ENCODE peak calls at places on chromosomes 6 and 20, in eight cellular contexts. J is midbrain; O is glutamatergic neuron; R is stimulated activated naive CD8-positive, alpha-beta T cell treated with anti-CD3 and anti-CD28 coated beads, Interleukin-15, Interleukin-2, amounts not matched to agents 100 U/mL and 50 U/mL, for 24 hours; U is activated CD8-positive, alpha-beta memory T cell treated with anti-CD3 and anti-CD28 coated beads, Interleukin-2, amount 50 U/mL, for 4 hours; Z is activated T-helper 1 cell treated with Interleukin-2 at 50 U/mL for 16 hours; C is germinal center; X is GM20000. W is an unnamed sample.

GRCh38 chr6:16727996-16728395 is 33.3 kb downstream of the ATXN1 start:
- DNase-seq in C (no peak), O (no peak), R (no peak), Z (no peak), X (no peak), U (no peak), J (no peak), W (no peak)

GRCh38 chr6:1624848-1625341 is 15.2 kb downstream of the FOXC1 start:
- DNase-seq in O (peak; percentile 44), X (peak; percentile 47), U (no peak), R (no peak), J (no peak), Z (no peak), C (no peak), W (no peak)

GRCh38 chr20:24986436-24987015 is 6.0 kb downstream of the APMAP start:
- DNase-seq in R (no peak), Z (no peak), U (no peak), J (no peak), C (no peak), O (no peak), X (no peak), W (no peak)

GRCh38 chr6:152240436-152240835 is 396.7 kb downstream of the SYNE1 start:
- DNase-seq in X (no peak), Z (no peak), R (no peak), J (no peak), U (no peak), O (no peak), C (no peak), W (no peak)

GRCh38 chr6:9710574-9710973 is 704.3 kb downstream of the TFAP2A start:
- DNase-seq in U (no peak), X (no peak), Z (no peak), R (no peak), C (no peak), O (no peak), J (no peak), W (no peak)

GRCh38 chr6:42702200-42702599 is 20.2 kb downstream of the PRPH2 start:
- DNase-seq in R (no peak), O (no peak), X (no peak), C (no peak), J (no peak), Z (no peak), U (no peak), W (no peak)

GRCh38 chr6:38493929-38494547 is 145.7 kb downstream of the BTBD9 start:
- DNase-seq in C (peak; percentile 14), Z (peak; percentile 57), J (peak; percentile 93), R (peak; percentile 82), O (peak; percentile 81), X (peak; percentile 31), U (peak; percentile 80), W (peak; percentile 83)

GRCh38 chr6:112956696-112957525 is 609.8 kb downstream of the RFPL4B start:
- DNase-seq in Z (no peak), R (no peak), X (no peak), O (no peak), C (no peak), U (no peak), J (no peak), W (no peak)

GRCh38 chr20:18781509-18781908 is 32.1 kb upstream of the SCP2D1 start:
- DNase-seq in Z (no peak), C (no peak), U (no peak), O (no peak), J (no peak), X (no peak), R (no peak), W (no peak)

GRCh38 chr6:26296857-26297648 is 67.9 kb upstream of the BTN3A2 start:
- DNase-seq in X (no peak), O (no peak), J (no peak), C (no peak), U (no peak), R (no peak), Z (no peak), W (no peak)

GRCh38 chr20:44967207-44967807 is 995 bp downstream of the STK4 start:
- DNase-seq in Z (no peak), C (peak; percentile 41), U (peak; percentile 30), O (no peak), X (no peak), R (no peak), J (no peak), W (peak; percentile 62)

GRCh38 chr6:150450918-150451317 is 82.1 kb downstream of the IYD start:
- DNase-seq in X (no peak), J (no peak), R (no peak), Z (no peak), O (no peak), U (no peak), C (no peak), W (no peak)

GRCh38 chr6:99151634-99152344 is 197.7 kb downstream of the FAXC start:
- DNase-seq in J (no peak), C (peak; percentile 14), U (no peak), O (peak; percentile 79), X (peak; percentile 63), Z (no peak), R (peak; percentile 58), W (no peak)

GRCh38 chr6:30481213-30481964 is 7.9 kb upstream of the HLA-E start:
- DNase-seq in O (peak; percentile 52), J (no peak), Z (no peak), U (no peak), R (no peak), C (no peak), X (no peak), W (no peak)

GRCh38 chr6:135251416-135251815 is 70.3 kb downstream of the MYB start:
- DNase-seq in O (no peak), X (no peak), C (no peak), R (no peak), Z (no peak), J (no peak), U (no peak), W (no peak)

GRCh38 chr6:153301602-153302001 is 170.5 kb upstream of the RGS17 start:
- DNase-seq in Z (no peak), X (no peak), C (no peak), U (no peak), R (no peak), J (no peak), O (no peak), W (no peak)

GRCh38 chr20:46350986-46351267 is 42.6 kb upstream of the CDH22 start:
- DNase-seq in X (no peak), Z (no peak), J (no peak), U (no peak), O (no peak), R (no peak), C (no peak), W (no peak)

GRCh38 chr6:149499066-149499465 is 14.3 kb upstream of the ZC3H12D start:
- DNase-seq in C (no peak), Z (no peak), O (no peak), U (no peak), J (no peak), X (no peak), R (no peak), W (no peak)

GRCh38 chr6:28589234-28589951 is 63.7 kb downstream of the GPX5 start:
- DNase-seq in C (peak; percentile 5), O (peak; percentile 63), J (no peak), X (peak; percentile 54), U (no peak), R (peak; percentile 64), Z (no peak), W (no peak)

GRCh38 chr6:41428995-41429417 is 93.6 kb downstream of the NCR2 start:
- DNase-seq in X (no peak), Z (no peak), U (peak; percentile 26), R (peak; percentile 69), C (peak; percentile 15), J (no peak), O (no peak), W (no peak)

GRCh38 chr6:83815631-83816030 is 37.5 kb upstream of the RIPPLY2 start:
- DNase-seq in R (no peak), J (no peak), O (no peak), U (no peak), C (no peak), X (no peak), Z (no peak), W (no peak)

GRCh38 chr6:12010635-12011275 is 1.4 kb upstream of the HIVEP1 start:
- DNase-seq in X (peak; percentile 48), J (no peak), U (no peak), O (peak; percentile 65), Z (no peak), R (peak; percentile 58), C (peak; percentile 38), W (no peak)

GRCh38 chr20:36017034-36017951 is 48.9 kb downstream of the CNBD2 start:
- DNase-seq in Z (no peak), X (no peak), U (no peak), O (no peak), C (no peak), J (no peak), R (no peak), W (no peak)

GRCh38 chr6:101114703-101115102 is 233.6 kb upstream of the ASCC3 start:
- DNase-seq in R (no peak), Z (no peak), O (no peak), X (peak; percentile 10), C (no peak), J (peak; percentile 67), U (no peak), W (no peak)

GRCh38 chr6:40444811-40445210 is 142.4 kb downstream of the LRFN2 start:
- DNase-seq in U (no peak), C (no peak), J (no peak), R (no peak), X (no peak), O (peak; percentile 35), Z (no peak), W (no peak)

GRCh38 chr6:136439514-136440186 is 110.6 kb downstream of the MAP7 start:
- DNase-seq in J (no peak), R (no peak), U (no peak), X (no peak), Z (no peak), O (no peak), C (no peak), W (no peak)

GRCh38 chr6:54598787-54599309 is 247.7 kb upstream of the FAM83B start:
- DNase-seq in O (no peak), J (no peak), C (no peak), U (no peak), R (no peak), Z (no peak), X (no peak), W (no peak)

GRCh38 chr6:167797079-167797870 is 29.4 kb upstream of the AFDN start:
- DNase-seq in X (no peak), R (no peak), C (no peak), O (no peak), Z (no peak), J (no peak), U (no peak), W (no peak)

GRCh38 chr6:111358454-111358853 is 124.6 kb downstream of the REV3L start:
- DNase-seq in C (no peak), Z (no peak), U (no peak), R (no peak), X (no peak), O (no peak), J (no peak), W (no peak)

GRCh38 chr6:5695260-5696245 is 311.2 kb downstream of the NRN1 start:
- DNase-seq in J (no peak), U (no peak), C (peak; percentile 63), X (no peak), Z (no peak), O (no peak), R (no peak), W (no peak)